ENCODE peak calls at places on chromosomes 5 and 9, in ten cellular contexts. One of them, this sample, is unnamed.

GRCh38 chr5:134138416-134139376 is 24.2 kb downstream of the TCF7 start:
- DNase-seq in CD4-positive, alpha-beta T cell: peak
- DNase-seq in activated CD8-positive, alpha-beta T cell treated with anti-CD3 and anti-CD28 coated beads, Interleukin-2, amount 10 ng/mL, durations not matched to agents 7 days and 5 days: peak
- DNase-seq in omental fat pad: peak
- DNase-seq in transverse colon: no peak
- DNase-seq in body of pancreas: peak
- DNase-seq in ELF-1: no peak
- DNase-seq in right cardiac atrium: peak
- DNase-seq in GM04504: peak
- DNase-seq in neural crest cell: no peak
- DNase-seq in this sample: no peak

GRCh38 chr5:148730955-148731898 is 76.9 kb upstream of the HTR4 start:
- DNase-seq in neural crest cell: peak
- DNase-seq in activated CD8-positive, alpha-beta T cell treated with anti-CD3 and anti-CD28 coated beads, Interleukin-2, amount 10 ng/mL, durations not matched to agents 7 days and 5 days: peak
- DNase-seq in body of pancreas: peak
- DNase-seq in omental fat pad: no peak
- DNase-seq in right cardiac atrium: peak
- DNase-seq in CD4-positive, alpha-beta T cell: peak
- DNase-seq in ELF-1: peak
- DNase-seq in GM04504: peak
- DNase-seq in transverse colon: peak
- DNase-seq in this sample: peak

GRCh38 chr5:171420429-171421231 is 1.2 kb downstream of the FGF18 start:
- DNase-seq in body of pancreas: peak
- DNase-seq in neural crest cell: no peak
- DNase-seq in omental fat pad: peak
- DNase-seq in transverse colon: peak
- DNase-seq in ELF-1: no peak
- DNase-seq in CD4-positive, alpha-beta T cell: no peak
- DNase-seq in activated CD8-positive, alpha-beta T cell treated with anti-CD3 and anti-CD28 coated beads, Interleukin-2, amount 10 ng/mL, durations not matched to agents 7 days and 5 days: no peak
- DNase-seq in GM04504: peak
- DNase-seq in right cardiac atrium: peak
- DNase-seq in this sample: peak

GRCh38 chr9:126366366-126367011 is 39.9 kb downstream of the MVB12B start:
- DNase-seq in CD4-positive, alpha-beta T cell: no peak
- DNase-seq in GM04504: no peak
- DNase-seq in activated CD8-positive, alpha-beta T cell treated with anti-CD3 and anti-CD28 coated beads, Interleukin-2, amount 10 ng/mL, durations not matched to agents 7 days and 5 days: no peak
- DNase-seq in transverse colon: peak
- DNase-seq in right cardiac atrium: peak
- DNase-seq in omental fat pad: no peak
- DNase-seq in body of pancreas: no peak
- DNase-seq in ELF-1: no peak
- DNase-seq in neural crest cell: no peak
- DNase-seq in this sample: no peak

GRCh38 chr5:102115736-102116135 is 180.3 kb downstream of the SLCO4C1 start:
- DNase-seq in GM04504: no peak
- DNase-seq in transverse colon: no peak
- DNase-seq in right cardiac atrium: no peak
- DNase-seq in CD4-positive, alpha-beta T cell: no peak
- DNase-seq in omental fat pad: no peak
- DNase-seq in body of pancreas: no peak
- DNase-seq in activated CD8-positive, alpha-beta T cell treated with anti-CD3 and anti-CD28 coated beads, Interleukin-2, amount 10 ng/mL, durations not matched to agents 7 days and 5 days: no peak
- DNase-seq in ELF-1: no peak
- DNase-seq in neural crest cell: no peak
- DNase-seq in this sample: no peak

GRCh38 chr5:108093186-108093585 is 288.7 kb downstream of the FBXL17 start:
- DNase-seq in ELF-1: no peak
- DNase-seq in CD4-positive, alpha-beta T cell: no peak
- DNase-seq in body of pancreas: no peak
- DNase-seq in transverse colon: no peak
- DNase-seq in neural crest cell: no peak
- DNase-seq in activated CD8-positive, alpha-beta T cell treated with anti-CD3 and anti-CD28 coated beads, Interleukin-2, amount 10 ng/mL, durations not matched to agents 7 days and 5 days: no peak
- DNase-seq in GM04504: peak
- DNase-seq in omental fat pad: no peak
- DNase-seq in right cardiac atrium: no peak
- DNase-seq in this sample: no peak

GRCh38 chr5:14347522-14347921 is 204.4 kb downstream of the TRIO start:
- DNase-seq in neural crest cell: no peak
- DNase-seq in body of pancreas: no peak
- DNase-seq in right cardiac atrium: no peak
- DNase-seq in CD4-positive, alpha-beta T cell: no peak
- DNase-seq in ELF-1: no peak
- DNase-seq in GM04504: no peak
- DNase-seq in activated CD8-positive, alpha-beta T cell treated with anti-CD3 and anti-CD28 coated beads, Interleukin-2, amount 10 ng/mL, durations not matched to agents 7 days and 5 days: no peak
- DNase-seq in transverse colon: no peak
- DNase-seq in omental fat pad: no peak
- DNase-seq in this sample: no peak

GRCh38 chr5:55172051-55172899 is 702 bp downstream of the CDC20B start:
- DNase-seq in GM04504: peak
- DNase-seq in activated CD8-positive, alpha-beta T cell treated with anti-CD3 and anti-CD28 coated beads, Interleukin-2, amount 10 ng/mL, durations not matched to agents 7 days and 5 days: peak
- DNase-seq in right cardiac atrium: no peak
- DNase-seq in ELF-1: peak
- DNase-seq in body of pancreas: peak
- DNase-seq in CD4-positive, alpha-beta T cell: peak
- DNase-seq in transverse colon: peak
- DNase-seq in omental fat pad: no peak
- DNase-seq in neural crest cell: peak
- DNase-seq in this sample: peak

GRCh38 chr9:135344915-135345500 is 134.6 kb upstream of the PPP1R26 start:
- DNase-seq in CD4-positive, alpha-beta T cell: no peak
- DNase-seq in neural crest cell: peak
- DNase-seq in GM04504: no peak
- DNase-seq in body of pancreas: no peak
- DNase-seq in omental fat pad: no peak
- DNase-seq in ELF-1: no peak
- DNase-seq in right cardiac atrium: no peak
- DNase-seq in activated CD8-positive, alpha-beta T cell treated with anti-CD3 and anti-CD28 coated beads, Interleukin-2, amount 10 ng/mL, durations not matched to agents 7 days and 5 days: no peak
- DNase-seq in transverse colon: no peak
- DNase-seq in this sample: no peak

GRCh38 chr9:124352616-124353015 is 62.6 kb downstream of the PSMB7 start:
- DNase-seq in omental fat pad: no peak
- DNase-seq in neural crest cell: no peak
- DNase-seq in GM04504: no peak
- DNase-seq in CD4-positive, alpha-beta T cell: no peak
- DNase-seq in activated CD8-positive, alpha-beta T cell treated with anti-CD3 and anti-CD28 coated beads, Interleukin-2, amount 10 ng/mL, durations not matched to agents 7 days and 5 days: no peak
- DNase-seq in body of pancreas: no peak
- DNase-seq in transverse colon: no peak
- DNase-seq in right cardiac atrium: no peak
- DNase-seq in ELF-1: no peak
- DNase-seq in this sample: no peak

GRCh38 chr5:140725799-140726471 is 25.7 kb downstream of the ZMAT2 start:
- DNase-seq in ELF-1: peak
- DNase-seq in omental fat pad: no peak
- DNase-seq in transverse colon: peak
- DNase-seq in right cardiac atrium: peak
- DNase-seq in CD4-positive, alpha-beta T cell: peak
- DNase-seq in neural crest cell: peak
- DNase-seq in GM04504: peak
- DNase-seq in activated CD8-positive, alpha-beta T cell treated with anti-CD3 and anti-CD28 coated beads, Interleukin-2, amount 10 ng/mL, durations not matched to agents 7 days and 5 days: peak
- DNase-seq in body of pancreas: peak
- DNase-seq in this sample: peak

GRCh38 chr5:148140846-148141245 is 27.5 kb upstream of the SPINK14 start:
- DNase-seq in GM04504: no peak
- DNase-seq in CD4-positive, alpha-beta T cell: no peak
- DNase-seq in right cardiac atrium: no peak
- DNase-seq in body of pancreas: no peak
- DNase-seq in neural crest cell: no peak
- DNase-seq in ELF-1: no peak
- DNase-seq in activated CD8-positive, alpha-beta T cell treated with anti-CD3 and anti-CD28 coated beads, Interleukin-2, amount 10 ng/mL, durations not matched to agents 7 days and 5 days: no peak
- DNase-seq in omental fat pad: no peak
- DNase-seq in transverse colon: no peak
- DNase-seq in this sample: no peak

GRCh38 chr9:35529156-35529823 is 39.4 kb downstream of the RUSC2 start:
- DNase-seq in GM04504: no peak
- DNase-seq in ELF-1: no peak
- DNase-seq in transverse colon: no peak
- DNase-seq in activated CD8-positive, alpha-beta T cell treated with anti-CD3 and anti-CD28 coated beads, Interleukin-2, amount 10 ng/mL, durations not matched to agents 7 days and 5 days: no peak
- DNase-seq in right cardiac atrium: no peak
- DNase-seq in CD4-positive, alpha-beta T cell: no peak
- DNase-seq in body of pancreas: no peak
- DNase-seq in neural crest cell: no peak
- DNase-seq in omental fat pad: no peak
- DNase-seq in this sample: no peak

GRCh38 chr5:143314664-143315063 is 88.8 kb downstream of the NR3C1 start:
- DNase-seq in CD4-positive, alpha-beta T cell: no peak
- DNase-seq in activated CD8-positive, alpha-beta T cell treated with anti-CD3 and anti-CD28 coated beads, Interleukin-2, amount 10 ng/mL, durations not matched to agents 7 days and 5 days: no peak
- DNase-seq in neural crest cell: no peak
- DNase-seq in ELF-1: no peak
- DNase-seq in transverse colon: no peak
- DNase-seq in right cardiac atrium: no peak
- DNase-seq in GM04504: peak
- DNase-seq in omental fat pad: no peak
- DNase-seq in body of pancreas: no peak
- DNase-seq in this sample: no peak

GRCh38 chr9:89792189-89793123 is 187.6 kb downstream of the GADD45G start:
- DNase-seq in right cardiac atrium: no peak
- DNase-seq in transverse colon: no peak
- DNase-seq in neural crest cell: no peak
- DNase-seq in body of pancreas: no peak
- DNase-seq in ELF-1: no peak
- DNase-seq in omental fat pad: no peak
- DNase-seq in GM04504: no peak
- DNase-seq in activated CD8-positive, alpha-beta T cell treated with anti-CD3 and anti-CD28 coated beads, Interleukin-2, amount 10 ng/mL, durations not matched to agents 7 days and 5 days: no peak
- DNase-seq in CD4-positive, alpha-beta T cell: no peak
- DNase-seq in this sample: no peak

GRCh38 chr5:31113666-31114065 is 79.8 kb upstream of the CDH6 start:
- DNase-seq in neural crest cell: no peak
- DNase-seq in omental fat pad: no peak
- DNase-seq in CD4-positive, alpha-beta T cell: no peak
- DNase-seq in right cardiac atrium: no peak
- DNase-seq in body of pancreas: no peak
- DNase-seq in GM04504: no peak
- DNase-seq in ELF-1: no peak
- DNase-seq in transverse colon: no peak
- DNase-seq in activated CD8-positive, alpha-beta T cell treated with anti-CD3 and anti-CD28 coated beads, Interleukin-2, amount 10 ng/mL, durations not matched to agents 7 days and 5 days: no peak
- DNase-seq in this sample: no peak

This sample was measured in lung.